ENCODE peak calls at places on chromosomes 13 and 19, in ten cellular contexts. L is adrenal gland, T is lower leg skin, B is uterus, A is erythroblast, O is A549, E is sigmoid colon, Q is body of pancreas, R is transverse colon, K is endothelial cell of umbilical vein. V is an unnamed sample.
A peak's percentile ranks its signal among the peaks of the same experiment; 100 is the strongest.

GRCh38 chr19:5547881-5548280 is 19.9 kb downstream of the TINCR start:
- DNase-seq in L (no peak), T (no peak), B (no peak), A (no peak), O (peak; percentile 47), E (no peak), Q (no peak), R (peak; percentile 33), K (peak; percentile 9), V (peak; percentile 51)

GRCh38 chr19:13799669-13800068 is 4.4 kb downstream of the ZSWIM4 start:
- DNase-seq in L (no peak), T (no peak), B (no peak), A (no peak), O (no peak), E (no peak), Q (no peak), R (no peak), K (no peak), V (no peak)

GRCh38 chr19:33712268-33712667 is 84.4 kb upstream of the KCTD15 start:
- DNase-seq in L (no peak), T (no peak), B (no peak), A (no peak), O (no peak), E (no peak), Q (no peak), R (no peak), K (no peak), V (no peak)

GRCh38 chr13:60838581-60838980 is 441.6 kb downstream of the TDRD3 start:
- DNase-seq in L (no peak), T (no peak), B (no peak), A (no peak), O (no peak), E (no peak), Q (no peak), R (no peak), K (no peak), V (no peak)

GRCh38 chr13:99660101-99660500 is 158.8 kb downstream of the TM9SF2 start:
- DNase-seq in L (no peak), T (no peak), B (no peak), A (no peak), O (no peak), E (no peak), Q (no peak), R (no peak), K (no peak), V (no peak)

GRCh38 chr13:51420681-51421476 is 32.0 kb downstream of the INTS6 start:
- DNase-seq in L (no peak), T (no peak), B (no peak), A (no peak), O (no peak), E (no peak), Q (no peak), R (no peak), K (no peak), V (no peak)

GRCh38 chr19:16951529-16951928 is 62.7 kb downstream of the F2RL3 start:
- DNase-seq in L (no peak), T (no peak), B (no peak), A (no peak), O (no peak), E (no peak), Q (no peak), R (no peak), K (no peak), V (peak; percentile 8)

GRCh38 chr19:1279782-1280341 is 4.5 kb downstream of the FAM174C start:
- DNase-seq in L (peak; percentile 79), T (peak; percentile 71), B (peak; percentile 84), A (peak; percentile 83), O (no peak), E (peak; percentile 90), Q (peak; percentile 82), R (peak; percentile 89), K (peak; percentile 84), V (peak; percentile 80)

GRCh38 chr13:41833851-41834250 is 127.1 kb downstream of the VWA8 start:
- DNase-seq in L (no peak), T (no peak), B (no peak), A (no peak), O (no peak), E (no peak), Q (no peak), R (no peak), K (peak; percentile 58), V (peak; percentile 40)

GRCh38 chr13:98285852-98286594 is 109.0 kb upstream of the RNF113B start:
- DNase-seq in L (no peak), T (no peak), B (no peak), A (no peak), O (no peak), E (no peak), Q (no peak), R (no peak), K (no peak), V (no peak)

GRCh38 chr13:113595131-113595530 is 10.6 kb downstream of the TFDP1 start:
- DNase-seq in L (no peak), T (no peak), B (no peak), A (no peak), O (no peak), E (no peak), Q (no peak), R (peak; percentile 3), K (no peak), V (no peak)
- TF ChIP-seq POLR2A in L (no peak), T (no peak), B (no peak), A (no peak), O (no peak), E (no peak), Q (no peak), R (no peak), K (no peak), V (no peak)

GRCh38 chr19:48400018-48400742 is 6.7 kb downstream of the GRIN2D start:
- DNase-seq in L (peak; percentile 59), T (no peak), B (peak; percentile 42), A (no peak), O (peak; percentile 80), E (peak; percentile 67), Q (peak; percentile 37), R (peak; percentile 60), K (peak; percentile 75), V (peak; percentile 55)
- TF ChIP-seq POLR2A in L (no peak), T (no peak), B (no peak), A (no peak), O (peak; percentile 24), E (no peak), Q (no peak), R (no peak), K (peak; percentile 55), V (no peak)

DNA sequence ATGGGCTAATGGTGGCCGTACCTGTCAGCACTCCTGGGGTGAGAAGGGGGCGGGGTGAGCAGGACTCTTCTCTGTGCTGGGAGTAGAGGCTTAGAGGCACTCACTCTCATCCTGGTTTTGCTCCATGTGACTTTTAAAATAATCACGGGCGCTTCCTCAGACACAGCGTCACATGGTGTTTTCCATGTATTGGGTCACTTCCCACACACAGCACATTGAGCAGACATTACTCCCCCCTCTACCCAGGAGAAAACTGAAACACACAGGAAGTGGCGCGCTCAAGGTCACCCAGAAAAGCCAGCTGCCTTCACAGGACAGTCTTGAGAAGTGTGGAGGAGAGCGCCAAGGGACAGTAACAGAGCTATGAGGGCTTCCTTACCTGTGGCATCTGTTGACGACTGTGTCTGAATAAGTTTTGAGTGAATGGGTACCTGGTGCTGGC is 23.2 kb downstream of the SPATA13 start:
- DNase-seq in L (peak; percentile 60), T (no peak), B (no peak), A (no peak), O (no peak), E (no peak), Q (peak; percentile 85), R (peak; percentile 43), K (no peak), V (no peak)
- TF ChIP-seq POLR2A in L (no peak), T (no peak), B (no peak), A (no peak), O (no peak), E (no peak), Q (peak; percentile 61), R (no peak), K (no peak), V (no peak)

DNA sequence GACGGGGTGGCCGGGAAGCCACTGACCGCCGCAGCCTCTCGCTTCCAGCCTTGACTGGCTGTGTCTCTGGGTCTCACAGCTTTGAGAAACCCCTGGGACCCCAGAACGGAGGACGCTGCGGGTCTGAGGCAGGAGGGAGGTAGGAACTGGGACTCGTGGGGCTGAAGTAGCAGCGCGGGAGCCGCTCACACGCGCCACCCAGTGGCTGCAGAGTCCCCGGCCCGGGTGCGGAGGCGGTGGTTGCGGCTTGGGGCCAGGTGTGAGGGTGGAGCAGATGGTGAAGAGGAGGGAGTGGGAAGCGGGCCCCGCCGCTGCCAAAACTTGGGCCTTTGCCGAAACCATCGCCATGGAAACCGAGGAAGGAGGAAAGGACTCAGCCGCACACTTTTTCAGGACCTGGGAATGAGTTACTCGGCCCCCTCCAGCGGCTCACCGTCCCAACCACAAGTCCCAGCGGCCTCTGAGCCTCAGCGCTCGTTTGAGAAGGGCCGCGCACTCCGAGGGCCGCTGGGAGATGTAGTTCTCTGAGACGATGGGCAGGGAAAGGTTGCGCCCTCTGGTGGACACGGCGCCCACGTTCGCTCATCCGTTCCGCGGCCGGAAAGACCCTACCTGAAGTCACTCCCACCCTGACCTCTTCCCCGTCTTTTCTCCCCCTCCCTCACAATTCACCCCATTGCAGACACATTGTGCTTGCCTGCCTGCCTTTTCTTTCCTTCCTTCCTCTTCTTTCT is 2.2 kb upstream of the SLC17A7 start:
- DNase-seq in L (peak; percentile 93), T (peak; percentile 95), B (peak; percentile 96), A (peak; percentile 93), O (peak; percentile 94), E (peak; percentile 98), Q (peak; percentile 97), R (peak; percentile 95), K (peak; percentile 92), V (peak; percentile 92)
- TF ChIP-seq POLR2A in L (no peak), T (no peak), B (peak; percentile 10), A (no peak), O (peak; percentile 21), E (no peak), Q (peak; percentile 0), R (peak; percentile 15), K (no peak), V (no peak)

GRCh38 chr19:48965806-48966540 is 864 bp downstream of the FTL start:
- DNase-seq in L (peak; percentile 87), T (peak; percentile 90), B (peak; percentile 87), A (peak; percentile 91), O (peak; percentile 49), E (peak; percentile 94), Q (peak; percentile 88), R (peak; percentile 90), K (peak; percentile 85), V (peak; percentile 76)
- TF ChIP-seq POLR2A in L (no peak), T (no peak), B (no peak), A (no peak), O (no peak), E (no peak), Q (no peak), R (peak; percentile 9), K (peak; percentile 79), V (peak; percentile 7)

GRCh38 chr19:37370880-37371661 is at the start of gene ZNF527:
- DNase-seq in L (peak; percentile 99), T (peak; percentile 96), B (peak; percentile 96), A (peak; percentile 96), O (peak; percentile 99), E (peak; percentile 98), Q (peak; percentile 96), R (peak; percentile 98), K (peak; percentile 98), V (peak; percentile 96)
- TF ChIP-seq POLR2A in L (peak; percentile 59), T (no peak), B (peak; percentile 84), A (peak; percentile 78), O (peak; percentile 82), E (no peak), Q (peak; percentile 79), R (peak; percentile 92), K (peak; percentile 74), V (peak; percentile 68)

V was measured in IMR-90.